ENCODE peak calls at places on chromosome 18, in four cellular contexts. B is BJ, N is neural progenitor cell, C is AG09309. U is an unnamed sample.

GRCh38 chr18:499351-500229 is 911 bp downstream of the COLEC12 start:
- DNase-seq in C (peak), B (peak), N (peak), U (peak)

GRCh38 chr18:3703732-3704176 is 253.8 kb downstream of the TGIF1 start:
- DNase-seq in C (peak), N (peak), B (no peak), U (peak)

GRCh38 chr18:30622635-30623034 is 419.9 kb downstream of the DSC3 start:
- DNase-seq in N (no peak), B (no peak), C (no peak), U (no peak)

GRCh38 chr18:55406374-55407045 is 181.5 kb downstream of the TCF4 start:
- DNase-seq in N (no peak), C (no peak), B (no peak), U (no peak)

GRCh38 chr18:37248281-37248680 is 317.3 kb downstream of the CELF4 start:
- DNase-seq in B (no peak), N (no peak), C (no peak), U (no peak)

GRCh38 chr18:44835555-44836156 is 155.0 kb downstream of the SETBP1 start:
- DNase-seq in N (peak), C (no peak), B (no peak), U (peak)

GRCh38 chr18:63956755-63957154 is 7.7 kb downstream of the HMSD start:
- DNase-seq in B (peak), C (no peak), N (no peak), U (no peak)

GRCh38 chr18:48832961-48833700 is 117.6 kb downstream of the SMAD7 start:
- DNase-seq in N (peak), B (no peak), C (no peak), U (peak)

GRCh38 chr18:28574175-28574574 is 397.2 kb upstream of the CDH2 start:
- DNase-seq in B (no peak), C (no peak), N (peak), U (no peak)

GRCh38 chr18:46243095-46243494 is 138.9 kb downstream of the HAUS1 start:
- DNase-seq in B (no peak), N (no peak), C (no peak), U (no peak)

GRCh38 chr18:10526211-10526949 is 553 bp downstream of the NAPG start:
- DNase-seq in C (no peak), N (peak), B (no peak), U (no peak)

GRCh38 chr18:57819671-57820460 is 16.8 kb upstream of the ATP8B1 start:
- DNase-seq in B (no peak), C (no peak), N (no peak), U (peak)

GRCh38 chr18:53745228-53745967 is 479.1 kb downstream of the MBD2 start:
- DNase-seq in N (no peak), C (no peak), B (no peak), U (peak)

GRCh38 chr18:74380916-74381315 is 65.3 kb downstream of the C18orf63 start:
- DNase-seq in C (no peak), B (no peak), N (no peak), U (no peak)

GRCh38 chr18:24342347-24342746 is 55.3 kb downstream of the OSBPL1A start:
- DNase-seq in C (no peak), N (no peak), B (no peak), U (no peak)

GRCh38 chr18:76465630-76466409 is 29.2 kb downstream of the ZNF516 start:
- DNase-seq in N (no peak), B (no peak), C (no peak), U (no peak)

GRCh38 chr18:23574611-23575308 is 11.5 kb downstream of the NPC1 start:
- DNase-seq in N (no peak), C (no peak), B (no peak), U (no peak)

GRCh38 chr18:75128911-75129716 is 79.8 kb downstream of the PTGR3 start:
- DNase-seq in C (no peak), B (no peak), N (no peak), U (no peak)

GRCh38 chr18:74539289-74539688 is 5.0 kb downstream of the CNDP1 start:
- DNase-seq in B (no peak), N (no peak), C (no peak), U (no peak)

GRCh38 chr18:54303408-54303807 is 34.1 kb downstream of the POLI start:
- DNase-seq in N (no peak), B (no peak), C (no peak), U (no peak)

GRCh38 chr18:74546751-74547530 is 12.6 kb downstream of the CNDP1 start:
- DNase-seq in N (no peak), C (peak), B (peak), U (peak)

GRCh38 chr18:31954349-31954748 is 11.4 kb upstream of the TRAPPC8 start:
- DNase-seq in B (no peak), N (no peak), C (no peak), U (peak)

GRCh38 chr18:24843123-24843522 is 382.7 kb downstream of the HRH4 start:
- DNase-seq in C (no peak), N (no peak), B (no peak), U (no peak)

GRCh38 chr18:57900906-57901305 is 97.8 kb upstream of the ATP8B1 start:
- DNase-seq in N (no peak), C (no peak), B (no peak), U (peak)

GRCh38 chr18:31420524-31420923 is 27.0 kb upstream of the DSG3 start:
- DNase-seq in C (no peak), B (no peak), N (no peak), U (no peak)

GRCh38 chr18:59928201-59928600 is 28.4 kb downstream of the PMAIP1 start:
- DNase-seq in C (no peak), B (no peak), N (no peak), U (no peak)

GRCh38 chr18:37567061-37567993 is 1.7 kb upstream of the CELF4 start:
- DNase-seq in C (no peak), N (peak), B (no peak), U (no peak)

GRCh38 chr18:47606526-47606925 is 323.9 kb downstream of the SMAD2 start:
- DNase-seq in C (no peak), B (no peak), N (no peak), U (no peak)

GRCh38 chr18:32048507-32049091 is 30.0 kb downstream of the RNF125 start:
- DNase-seq in B (no peak), C (peak), N (no peak), U (peak)

GRCh38 chr18:21053127-21053526 is 58.5 kb downstream of the ROCK1 start:
- DNase-seq in B (peak), N (no peak), C (peak), U (peak)
- TF ChIP-seq CTCF in B (no peak), N (no peak), C (no peak), U (no peak)

DNA sequence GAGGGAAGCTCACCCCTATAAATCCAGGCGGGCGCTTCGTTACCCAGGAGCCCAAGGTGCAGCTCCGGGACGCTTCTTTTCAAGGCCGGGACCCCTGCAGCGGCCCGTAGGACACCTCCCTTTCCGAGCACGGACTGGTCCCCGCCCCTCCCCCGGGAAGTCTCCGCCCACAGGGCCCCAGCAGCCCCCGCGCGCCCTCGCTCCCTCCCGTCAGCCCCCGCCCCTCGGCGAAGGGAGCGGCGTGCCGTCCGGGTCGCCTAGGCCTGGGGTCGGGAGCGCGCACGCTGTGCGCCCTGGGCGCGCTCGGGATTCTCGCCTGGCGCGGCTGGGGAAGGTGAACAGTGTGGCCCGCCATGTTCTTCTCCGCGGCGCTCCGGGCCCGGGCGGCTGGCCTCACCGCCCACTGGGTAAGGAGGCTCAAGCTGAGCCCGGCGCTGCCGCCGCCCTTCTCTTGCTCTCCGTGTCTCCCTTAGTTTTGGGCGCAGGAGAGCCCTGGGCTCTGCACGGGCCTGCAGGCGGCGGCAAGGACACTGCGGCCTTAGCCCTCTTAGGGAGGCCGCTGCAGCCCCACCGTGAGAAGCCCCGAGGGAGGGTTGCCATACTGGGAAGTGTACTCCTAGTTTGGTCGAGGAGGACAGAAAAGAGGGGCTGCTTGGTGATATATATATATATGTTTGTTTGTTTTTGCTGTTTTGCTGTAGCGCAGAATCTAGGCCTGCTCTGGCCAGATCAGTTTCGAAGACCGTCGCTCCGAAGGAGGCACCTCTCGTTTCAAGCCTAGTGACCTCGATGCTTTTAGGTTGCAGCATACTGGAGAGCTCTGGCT is at the start of gene NDUFV2:
- DNase-seq in N (peak), C (peak), B (peak), U (peak)
- H3K4me3 ChIP-seq in N (peak), C (peak), B (peak), U (peak)

GRCh38 chr18:26157326-26157725 is 23.7 kb downstream of the PSMA8 start:
- DNase-seq in C (no peak), B (no peak), N (no peak), U (no peak)
- TF ChIP-seq CTCF in C (no peak), B (no peak), N (no peak), U (no peak)

GRCh38 chr18:6434987-6435709 is 20.4 kb upstream of the L3MBTL4 start:
- DNase-seq in C (no peak), N (no peak), B (no peak), U (no peak)
- H3K4me3 ChIP-seq in C (no peak), N (no peak), B (no peak), U (no peak)

DNA sequence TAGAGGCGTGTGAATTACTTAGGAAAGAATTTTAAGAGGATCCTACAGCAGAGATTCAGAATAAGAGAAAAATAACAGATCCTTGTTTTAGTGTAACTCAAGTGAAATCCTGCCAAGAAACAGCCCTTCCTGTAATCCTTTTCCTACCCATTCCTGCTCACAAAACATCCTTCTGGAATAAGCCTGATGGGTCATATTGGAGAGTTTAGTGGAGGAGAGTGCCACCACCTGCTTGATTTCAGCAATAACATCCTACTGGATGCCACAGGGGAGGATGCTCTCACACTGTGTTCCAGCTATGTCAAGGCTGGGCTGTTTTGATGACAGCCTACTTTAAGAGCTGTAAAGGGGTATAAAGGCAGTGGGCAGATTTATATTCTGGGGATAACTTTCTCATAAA is 54.8 kb upstream of the CCDC178 start:
- DNase-seq in N (peak), C (no peak), B (no peak), U (peak)
- TF ChIP-seq CTCF in N (peak), C (no peak), B (no peak), U (peak)

DNA sequence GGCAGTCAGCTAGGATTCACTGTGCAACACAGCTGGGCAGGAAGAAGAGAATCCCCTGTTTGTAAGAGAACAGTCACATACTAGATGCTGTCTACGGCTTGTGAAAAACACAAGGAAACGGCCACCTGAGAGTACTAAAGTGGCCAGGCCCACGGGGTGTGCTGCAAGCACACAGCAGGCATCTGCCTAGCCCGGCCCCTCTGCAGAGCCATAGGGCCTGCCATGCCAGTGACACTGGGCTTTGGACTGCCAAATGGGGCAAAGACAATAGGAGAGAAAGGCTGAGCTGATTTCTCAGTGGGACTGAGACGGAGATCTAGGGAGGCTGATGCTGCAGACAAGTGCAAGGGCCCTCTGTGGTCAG is 10.3 kb downstream of the TUBB6 start:
- DNase-seq in N (no peak), B (no peak), C (no peak), U (no peak)
- H3K4me3 ChIP-seq in N (no peak), B (no peak), C (no peak), U (no peak)

DNA sequence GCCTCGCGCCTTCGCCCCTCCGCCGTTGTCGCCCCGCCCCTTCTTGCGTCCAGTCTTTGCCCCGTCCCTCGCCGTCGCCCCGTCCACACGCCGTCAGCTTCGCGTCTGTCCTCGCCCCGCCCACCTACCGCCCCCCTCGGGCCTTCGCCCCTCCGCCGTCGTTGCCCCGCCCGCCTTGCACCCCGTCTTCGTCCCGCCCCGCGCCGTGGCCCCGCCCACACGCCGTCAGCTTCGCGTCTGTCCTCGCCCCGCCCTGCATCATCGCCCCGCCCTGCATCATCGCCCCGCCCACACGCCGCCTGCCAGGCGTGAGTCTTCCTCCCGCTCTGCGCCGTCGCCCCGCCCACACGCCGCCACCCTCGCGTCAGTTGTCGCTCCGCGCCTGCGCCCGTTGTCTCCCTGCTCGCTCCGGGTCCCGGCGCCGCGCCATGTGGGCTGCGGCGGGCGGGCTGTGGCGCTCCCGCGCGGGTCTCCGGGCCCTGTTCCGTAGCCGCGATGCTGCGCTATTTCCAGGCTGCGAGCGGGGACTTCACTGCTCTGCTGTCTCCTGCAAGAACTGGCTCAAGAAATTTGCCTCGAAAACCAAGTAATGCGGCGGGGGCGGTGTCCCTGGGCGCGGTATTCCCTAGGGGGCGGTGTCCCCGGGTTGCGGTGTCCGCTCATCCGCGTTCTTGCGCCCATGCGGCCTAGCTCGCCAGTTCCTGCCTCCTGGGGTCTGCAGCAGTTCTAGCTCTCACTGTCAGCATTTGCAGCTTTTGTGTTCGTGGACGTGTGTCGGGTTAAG is at the start of gene RBFA:
- DNase-seq in B (peak), N (peak), C (peak), U (peak)
- TF ChIP-seq CTCF in B (peak), N (peak), C (peak), U (no peak)

GRCh38 chr18:78479443-78479842 is 500.2 kb upstream of the SALL3 start:
- DNase-seq in B (no peak), N (no peak), C (no peak), U (no peak)
- H3K4me3 ChIP-seq in B (no peak), N (no peak), C (no peak), U (no peak)

DNA sequence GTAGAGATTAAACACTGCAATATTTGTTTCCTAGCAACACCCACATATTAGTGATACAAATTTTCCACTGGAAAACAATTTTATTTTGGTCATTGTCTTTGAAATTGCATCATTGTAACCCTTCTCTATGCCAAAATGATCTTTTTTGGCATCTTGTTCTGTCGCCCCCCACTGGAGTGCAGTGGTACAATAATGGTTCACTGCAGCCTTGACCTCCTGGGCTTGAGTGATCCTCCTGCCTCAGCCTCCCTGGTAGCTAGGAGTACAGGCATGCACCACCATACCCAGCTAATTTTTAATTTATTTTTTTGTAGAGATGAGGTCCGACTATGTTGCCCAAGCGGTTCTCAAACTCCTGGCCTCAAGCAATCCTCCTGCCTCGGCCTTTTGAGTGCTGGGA is 117.4 kb downstream of the PIK3C3 start:
- DNase-seq in N (no peak), B (no peak), C (no peak), U (no peak)
- TF ChIP-seq CTCF in N (peak), B (no peak), C (peak), U (no peak)

U was measured in fibroblast of the aortic adventitia.